ENCODE peak calls at places on chromosomes 13 and 19, in four cellular contexts. C is upper lobe of right lung, I is IMR-90, L is neural progenitor cell. Z is an unnamed sample.

GRCh38 chr19:3691372-3691716 is 8.9 kb downstream of the PIP5K1C start:
- DNase-seq in I (no peak), C (no peak), L (no peak), Z (no peak)

GRCh38 chr19:32066056-32066455 is 279.4 kb upstream of the ZNF507 start:
- DNase-seq in L (no peak), I (no peak), C (no peak), Z (no peak)

GRCh38 chr13:29474991-29475390 is 120.5 kb downstream of the SLC7A1 start:
- DNase-seq in C (no peak), I (peak; percentile 91), L (no peak), Z (no peak)

GRCh38 chr19:49749771-49750170 is 13.3 kb downstream of the TSKS start:
- DNase-seq in C (no peak), L (no peak), I (peak; percentile 66), Z (no peak)

GRCh38 chr19:51529301-51529700 is 2.2 kb downstream of the SIGLEC6 start:
- DNase-seq in C (no peak), I (no peak), L (no peak), Z (no peak)

GRCh38 chr13:21039097-21039800 is 22.1 kb downstream of the LATS2 start:
- DNase-seq in I (no peak), L (no peak), C (no peak), Z (no peak)

GRCh38 chr13:37229931-37230330 is 124.5 kb upstream of the CSNK1A1L start:
- DNase-seq in C (no peak), I (no peak), L (no peak), Z (no peak)

GRCh38 chr19:33177417-33177976 is 16.6 kb upstream of the LRP3 start:
- DNase-seq in L (peak; percentile 79), I (no peak), C (no peak), Z (peak; percentile 87)

GRCh38 chr13:39410089-39410901 is 192.7 kb downstream of the LHFPL6 start:
- DNase-seq in C (no peak), L (no peak), I (peak; percentile 60), Z (no peak)

GRCh38 chr19:28519950-28520861 is 692.7 kb downstream of the UQCRFS1 start:
- DNase-seq in I (no peak), L (peak; percentile 17), C (no peak), Z (no peak)

GRCh38 chr13:29583073-29583785 is 12.3 kb downstream of the SLC7A1 start:
- DNase-seq in C (no peak), I (peak; percentile 76), L (no peak), Z (no peak)

GRCh38 chr19:4609878-4610511 is 29.3 kb upstream of the TNFAIP8L1 start:
- DNase-seq in C (no peak), L (no peak), I (no peak), Z (no peak)

GRCh38 chr19:38310279-38310670 is 5.5 kb downstream of the YIF1B start:
- DNase-seq in I (no peak), C (no peak), L (no peak), Z (no peak)

GRCh38 chr13:24097667-24098066 is 62.9 kb upstream of the SPATA13 start:
- DNase-seq in C (no peak), L (no peak), I (no peak), Z (no peak)

GRCh38 chr19:3983936-3984583 is 1.2 kb downstream of the EEF2 start:
- DNase-seq in I (peak; percentile 47), C (peak; percentile 74), L (no peak), Z (no peak)

DNA sequence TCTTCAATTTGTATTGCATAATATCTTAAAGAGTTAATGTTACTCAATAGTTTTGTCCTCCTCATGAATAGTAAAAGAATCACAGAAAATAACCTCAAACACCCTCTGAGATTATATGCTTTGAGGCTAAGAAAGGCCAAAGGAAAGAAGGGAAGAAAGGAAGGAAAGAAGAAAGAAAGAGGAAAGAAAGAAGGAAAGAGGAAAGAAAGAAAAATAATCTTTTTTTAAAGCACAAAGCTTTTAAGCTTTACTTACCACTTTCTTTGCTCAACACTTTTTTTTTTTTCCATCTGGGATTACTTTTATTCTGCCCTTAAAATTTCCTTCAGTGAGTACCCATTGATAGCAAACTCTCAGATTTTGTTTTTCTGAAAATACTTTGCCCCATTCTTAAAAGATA is 369.1 kb downstream of the FGF9 start:
- DNase-seq in I (no peak), C (no peak), L (no peak), Z (no peak)
- H3K4me1 ChIP-seq in I (no peaks in the 10 kb centered on the region), C (no peaks in the 10 kb centered on the region), L (no peaks in the 10 kb centered on the region), Z (no peaks in the 10 kb centered on the region)

DNA sequence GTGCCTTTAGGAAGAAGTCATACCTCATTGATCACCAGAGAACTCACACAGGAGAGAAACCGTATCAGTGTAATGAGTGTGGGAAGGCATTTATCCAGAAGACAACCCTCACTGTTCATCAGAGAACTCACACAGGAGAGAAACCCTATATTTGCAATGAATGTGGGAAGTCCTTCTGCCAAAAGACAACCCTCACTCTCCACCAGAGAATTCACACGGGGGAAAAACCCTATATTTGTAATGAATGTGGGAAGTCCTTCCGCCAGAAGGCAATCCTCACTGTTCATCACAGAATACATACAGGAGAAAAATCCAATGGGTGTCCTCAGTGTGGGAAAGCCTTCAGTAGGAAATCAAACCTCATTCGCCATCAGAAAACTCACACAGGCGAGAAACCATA is 21.9 kb downstream of the ZNF382 start:
- DNase-seq in C (no peak), I (no peak), L (no peak), Z (no peak)
- H3K9me3 ChIP-seq in C (peaks cover 91% of the 10 kb centered on the region), I (peaks cover 65% of the 10 kb centered on the region), L (peaks cover 55% of the 10 kb centered on the region), Z (peaks cover 60% of the 10 kb centered on the region)

DNA sequence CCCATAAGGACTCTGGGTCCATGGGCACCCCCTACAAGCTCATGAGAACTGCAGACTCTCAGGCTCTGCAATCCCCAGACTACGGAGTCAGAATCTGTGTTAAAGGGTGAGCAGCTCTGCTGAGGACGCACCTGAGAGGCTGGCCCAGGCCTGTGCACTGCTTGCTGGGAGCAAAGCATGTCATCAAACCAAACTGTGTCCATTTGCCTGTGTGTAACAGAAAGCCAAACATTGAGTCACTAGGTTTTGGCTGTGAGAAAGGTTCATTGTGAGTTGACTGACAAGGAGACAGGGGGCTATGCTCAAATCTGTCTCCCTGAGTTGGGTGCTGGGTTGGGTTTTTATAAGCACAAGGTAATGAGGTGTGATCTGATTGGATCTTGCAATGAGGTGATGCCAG is 22.1 kb upstream of the MTIF3 start:
- DNase-seq in L (no peak), I (no peak), C (no peak), Z (no peak)
- H3K4me3 ChIP-seq in L (no peak overlapping the region), I (no peak overlapping the region), C (no peak overlapping the region), Z (no peak overlapping the region)

GRCh38 chr19:8396185-8396562 is 6.0 kb downstream of the RAB11B start:
- DNase-seq in C (no peak), L (no peak), I (no peak), Z (no peak)
- H3K4me1 ChIP-seq in C (peaks cover 64% of the 10 kb centered on the region), L (no peaks in the 10 kb centered on the region), I (peaks cover 16% of the 10 kb centered on the region), Z (peaks cover 28% of the 10 kb centered on the region)

GRCh38 chr13:111255228-111255790 is 65.1 kb upstream of the TEX29 start:
- DNase-seq in L (no peak), I (no peak), C (no peak), Z (no peak)
- H3K9me3 ChIP-seq in L (no peaks in the 10 kb centered on the region), I (no peaks in the 10 kb centered on the region), C (no peaks in the 10 kb centered on the region), Z (no peaks in the 10 kb centered on the region)

DNA sequence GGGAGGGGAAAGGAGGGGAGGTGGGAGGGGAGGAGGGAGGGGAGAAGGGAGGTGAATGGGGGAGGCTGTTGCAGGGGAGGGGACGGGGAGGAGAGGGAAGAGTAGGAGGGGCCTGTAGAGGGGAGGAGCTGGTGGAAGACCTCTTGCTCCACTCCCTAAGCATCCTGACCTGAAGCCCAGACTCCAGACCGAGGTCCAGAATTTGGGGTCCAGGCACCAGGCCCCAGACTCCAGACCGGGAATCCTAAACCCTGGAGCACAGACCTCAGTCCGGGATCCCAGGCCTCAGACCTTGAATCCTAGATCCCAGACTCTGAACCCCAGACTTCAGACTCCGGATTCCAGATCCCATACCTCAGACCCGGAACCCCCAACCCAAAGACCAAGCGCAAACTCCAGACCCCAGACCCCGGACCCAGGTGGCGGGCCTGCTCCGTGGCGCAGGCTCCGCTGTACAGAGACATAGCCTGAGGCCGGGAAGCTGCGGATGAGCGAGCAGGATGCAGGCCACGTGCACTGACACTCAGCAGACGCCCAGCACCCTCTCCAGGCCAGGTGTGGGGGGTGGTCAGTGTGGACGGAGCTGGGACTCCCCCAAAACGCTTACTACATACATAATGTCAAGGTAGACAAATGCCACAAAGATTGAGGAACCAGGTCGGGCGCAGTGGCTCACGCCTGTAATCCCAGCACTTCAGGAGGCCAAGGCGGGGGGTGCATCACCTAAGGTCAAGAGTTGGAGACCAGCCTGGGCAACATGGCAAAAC is 710 bp upstream of the BTBD2 start:
- DNase-seq in I (peak; percentile 81), C (no peak), L (peak; percentile 78), Z (peak; percentile 34)
- H3K4me3 ChIP-seq in I (peak overlapping the region; percentile 30), C (peak overlapping the region; percentile 20), L (peak overlapping the region; percentile 4), Z (no peak overlapping the region)